ENCODE peak calls at places on chromosomes 16 and 17, in six cellular contexts. P, A, T, K, Z and W are unnamed samples.

GRCh38 chr17:36544049-36544319 is 735 bp upstream of the GGNBP2 start:
- DNase-seq in K (peak), Z (peak), A (peak), P (no peak), T (peak), W (peak)

GRCh38 chr16:58678716-58679115 is 5.9 kb downstream of the SLC38A7 start:
- DNase-seq in T (no peak), P (no peak), Z (peak), A (peak), K (no peak), W (no peak)

GRCh38 chr16:47815655-47816054 is 340.1 kb downstream of the ABCC12 start:
- DNase-seq in T (no peak), Z (peak), A (no peak), K (no peak), P (no peak), W (no peak)

GRCh38 chr17:71315568-71315967 is 805.3 kb upstream of the SOX9 start:
- DNase-seq in T (no peak), P (no peak), Z (no peak), K (no peak), A (no peak), W (no peak)

GRCh38 chr16:85479972-85480726 is 133.0 kb upstream of the GSE1 start:
- DNase-seq in K (no peak), T (peak), A (no peak), Z (no peak), P (no peak), W (no peak)

GRCh38 chr16:54173489-54173888 is 113.1 kb downstream of the IRX3 start:
- DNase-seq in T (peak), A (no peak), P (no peak), K (no peak), Z (no peak), W (no peak)

GRCh38 chr17:49891694-49892389 is 44.0 kb upstream of the TAC4 start:
- DNase-seq in A (no peak), K (no peak), P (no peak), T (no peak), Z (no peak), W (no peak)

GRCh38 chr17:8599351-8600011 is 31.0 kb downstream of the MYH10 start:
- DNase-seq in P (no peak), T (no peak), Z (no peak), K (no peak), A (no peak), W (no peak)

GRCh38 chr16:5619314-5619713 is 521.7 kb upstream of the EEF2KMT start:
- DNase-seq in A (no peak), T (peak), Z (no peak), K (no peak), P (no peak), W (no peak)

GRCh38 chr16:57268804-57269800 is 15.4 kb downstream of the PLLP start:
- DNase-seq in P (peak), A (no peak), Z (no peak), K (peak), T (no peak), W (peak)
- H3K9ac ChIP-seq in P (no peak), A (no peak), Z (no peak), K (no peak), T (no peak), W (peak)

GRCh38 chr17:40696651-40697072 is 6.9 kb downstream of the KRT24 start:
- DNase-seq in K (no peak), Z (peak), T (no peak), P (no peak), A (peak), W (no peak)

GRCh38 chr17:40694584-40694983 is 9.0 kb downstream of the KRT24 start:
- DNase-seq in Z (no peak), A (peak), K (no peak), T (no peak), P (no peak), W (no peak)

GRCh38 chr17:40699359-40699758 is 4.2 kb downstream of the KRT24 start:
- DNase-seq in T (no peak), Z (no peak), K (no peak), A (no peak), P (no peak), W (no peak)

GRCh38 chr17:40699880-40700279 is 3.7 kb downstream of the KRT24 start:
- DNase-seq in P (no peak), A (no peak), Z (no peak), K (no peak), T (no peak), W (no peak)

GRCh38 chr17:40695874-40696472 is 7.6 kb downstream of the KRT24 start:
- DNase-seq in T (no peak), P (no peak), K (no peak), A (peak), Z (no peak), W (no peak)
- H3K9ac ChIP-seq in T (no peak), P (no peak), K (no peak), A (no peak), Z (no peak), W (no peak)

GRCh38 chr17:7563115-7563869 is 1.6 kb downstream of the SENP3 start:
- DNase-seq in Z (no peak), K (no peak), T (no peak), P (no peak), A (no peak), W (no peak)
- H3K9ac ChIP-seq in Z (peak), K (no peak), T (no peak), P (peak), A (peak), W (no peak)

GRCh38 chr17:29584452-29585079 is 4.9 kb downstream of the GIT1 start:
- DNase-seq in Z (no peak), K (no peak), P (peak), A (no peak), T (no peak), W (no peak)
- H3K9ac ChIP-seq in Z (no peak), K (no peak), P (no peak), A (no peak), T (no peak), W (no peak)

DNA sequence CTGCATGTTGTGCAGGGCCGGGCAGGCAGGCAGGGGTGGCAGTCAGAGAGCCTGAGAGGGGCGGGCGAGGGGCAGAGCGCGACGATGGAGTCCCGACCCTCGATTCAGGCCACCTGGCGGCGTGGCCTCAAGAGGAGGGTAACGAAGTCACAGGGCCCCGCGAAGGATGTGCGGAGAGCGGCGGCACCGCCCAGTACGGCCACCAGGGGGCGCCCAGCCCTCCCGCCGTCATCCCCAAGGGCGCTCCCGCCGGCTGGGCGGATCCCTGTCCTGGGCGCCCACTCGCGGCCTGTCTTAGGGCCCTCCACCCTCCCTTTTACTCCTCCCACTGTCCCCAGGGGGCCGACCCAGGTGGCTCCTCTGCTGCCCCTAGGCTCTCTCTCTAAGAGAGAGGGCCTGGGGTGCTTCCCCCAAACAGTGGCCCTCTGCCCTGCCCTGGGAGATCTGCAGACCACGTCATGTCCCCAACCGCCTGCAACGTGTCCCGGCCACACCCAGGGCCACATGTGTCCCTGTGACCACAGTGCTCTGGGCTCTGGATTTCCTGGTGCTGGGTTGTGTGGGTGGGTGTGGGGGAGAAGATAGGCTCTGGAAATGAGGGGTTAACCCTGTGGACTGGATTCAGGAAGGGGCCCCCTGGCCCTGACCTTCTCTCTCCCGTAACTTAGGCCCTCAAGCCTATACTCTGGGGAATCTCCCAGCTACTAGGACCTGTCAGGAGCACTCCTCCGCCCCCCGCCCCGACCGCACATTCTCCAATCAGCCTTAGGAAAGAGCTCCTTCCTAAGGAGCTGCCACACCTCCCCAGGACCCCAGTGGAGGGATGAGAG is 5.9 kb downstream of the DPEP2 start:
- DNase-seq in Z (peak), A (peak), P (peak), K (peak), T (peak), W (peak)
- H3K9ac ChIP-seq in Z (no peak), A (no peak), P (no peak), K (no peak), T (no peak), W (peak)

DNA sequence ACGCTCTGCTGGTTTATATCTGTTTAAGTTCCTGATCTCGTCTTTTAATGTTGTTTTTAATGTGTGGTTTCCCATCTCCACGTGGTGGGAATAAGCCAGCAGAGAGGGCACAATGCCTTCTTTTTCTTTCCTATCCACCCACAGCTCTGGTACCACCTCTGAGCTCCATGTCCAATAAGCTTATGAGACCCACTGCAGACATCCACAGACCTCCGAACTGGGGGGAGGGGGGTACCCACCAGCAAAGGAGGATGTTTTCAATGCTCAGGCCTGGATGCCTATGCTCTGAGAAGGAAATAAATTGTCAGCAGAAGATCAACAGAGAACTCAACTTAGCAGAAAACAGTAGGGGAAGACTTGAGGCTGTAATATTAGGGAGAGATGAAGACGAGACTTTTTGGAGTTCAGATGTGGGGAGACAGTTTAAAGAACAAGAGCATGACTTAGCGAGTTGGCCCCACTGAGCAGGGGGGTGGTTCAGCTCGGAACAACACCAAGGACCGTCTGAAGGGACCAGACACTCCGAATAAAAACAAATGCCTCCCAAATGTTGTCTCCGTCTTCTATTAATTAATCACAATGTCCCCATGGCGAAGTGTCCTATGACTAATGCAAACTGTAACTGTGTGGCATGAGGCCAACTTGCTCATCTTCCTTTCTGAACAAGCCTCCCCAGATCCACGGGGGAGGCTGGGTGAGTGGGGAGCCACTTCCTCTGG is 62.7 kb downstream of the GAS7 start:
- DNase-seq in P (no peak), T (no peak), K (peak), Z (no peak), A (no peak), W (no peak)
- H3K9ac ChIP-seq in P (no peak), T (no peak), K (no peak), Z (no peak), A (no peak), W (no peak)

DNA sequence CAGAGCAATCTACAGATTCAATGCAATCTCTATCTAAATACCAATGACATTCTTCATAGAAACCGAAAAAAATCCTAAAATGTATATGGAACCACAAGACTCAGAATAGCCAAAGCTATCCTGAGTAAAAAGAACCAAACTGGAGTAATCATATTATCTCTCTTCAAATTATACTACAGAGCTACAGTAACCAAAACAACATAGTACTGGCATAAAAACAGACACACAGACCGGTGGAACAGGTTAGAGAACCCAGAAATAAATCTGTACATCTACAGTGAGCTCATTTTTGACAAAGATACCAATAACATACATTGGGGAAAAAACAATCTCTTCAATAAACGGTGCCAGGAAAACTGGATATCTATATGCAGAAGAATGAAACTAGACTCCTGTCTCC is 45.4 kb downstream of the MPHOSPH6 start:
- DNase-seq in Z (no peak), K (no peak), A (no peak), P (no peak), T (no peak), W (no peak)
- H3K9ac ChIP-seq in Z (no peak), K (no peak), A (no peak), P (no peak), T (no peak), W (no peak)

GRCh38 chr17:7029659-7030058 is 6.2 kb upstream of the SLC16A13 start:
- DNase-seq in Z (no peak), P (no peak), K (no peak), T (no peak), A (no peak), W (no peak)
- H3K9ac ChIP-seq in Z (no peak), P (no peak), K (no peak), T (no peak), A (no peak), W (no peak)